ENCODE peak calls at places on chromosome 11, in four cellular contexts. V is SK-N-SH, I is HepG2, M is K562. F is an unnamed sample.

GRCh38 chr11:69308531-69308930 is 14.6 kb downstream of the MYEOV start:
- DNase-seq in V (no peak), I (no peak), M (no peak), F (no peak)

GRCh38 chr11:69357458-69358397 is 63.8 kb downstream of the MYEOV start:
- DNase-seq in V (no peak), I (no peak), M (no peak), F (no peak)

GRCh38 chr11:118004543-118005223 is 18.5 kb downstream of the IL10RA start:
- DNase-seq in V (no peak), I (no peak), M (peak; percentile 54), F (no peak)

GRCh38 chr11:129946256-129946655 is 50.9 kb upstream of the NFRKB start:
- DNase-seq in V (no peak), I (no peak), M (no peak), F (no peak)

GRCh38 chr11:99584822-99585221 is 564.1 kb downstream of the CNTN5 start:
- DNase-seq in V (no peak), I (no peak), M (no peak), F (no peak)

GRCh38 chr11:62689421-62690183 is at the start of gene LRRN4CL:
- DNase-seq in V (peak; percentile 27), I (no peak), M (no peak), F (no peak)

GRCh38 chr11:90204832-90205646 is 17.8 kb downstream of the CHORDC1 start:
- DNase-seq in V (peak; percentile 34), I (peak; percentile 66), M (peak; percentile 41), F (no peak)

GRCh38 chr11:8826901-8827560 is 84.0 kb upstream of the AKIP1 start:
- DNase-seq in V (no peak), I (no peak), M (peak; percentile 30), F (no peak)

GRCh38 chr11:2507212-2507901 is 62.5 kb downstream of the KCNQ1 start:
- DNase-seq in V (no peak), I (no peak), M (peak; percentile 1), F (no peak)

GRCh38 chr11:34558673-34559072 is 45.1 kb upstream of the ELF5 start:
- DNase-seq in V (no peak), I (no peak), M (no peak), F (no peak)

GRCh38 chr11:2302844-2303626 is 1.2 kb downstream of the TSPAN32 start:
- DNase-seq in V (peak; percentile 74), I (no peak), M (peak; percentile 38), F (no peak)

GRCh38 chr11:46383974-46384701 is 2.7 kb downstream of the MDK start:
- DNase-seq in V (no peak), I (no peak), M (peak; percentile 46), F (no peak)

GRCh38 chr11:17558025-17558780 is 11.1 kb downstream of the OTOG start:
- DNase-seq in V (no peak), I (no peak), M (no peak), F (no peak)

GRCh38 chr11:28169816-28170215 is 61.6 kb downstream of the METTL15 start:
- DNase-seq in V (no peak), I (no peak), M (peak; percentile 11), F (no peak)

GRCh38 chr11:68364581-68364980 is 52.2 kb downstream of the LRP5 start:
- DNase-seq in V (no peak), I (no peak), M (no peak), F (no peak)

GRCh38 chr11:36409152-36409713 is 100.8 kb downstream of the TRAF6 start:
- DNase-seq in V (no peak), I (no peak), M (peak; percentile 42), F (no peak)

GRCh38 chr11:34970480-34970879 is 54.1 kb downstream of the PDHX start:
- DNase-seq in V (no peak), I (no peak), M (no peak), F (no peak)

GRCh38 chr11:131609317-131609716 is 238.9 kb downstream of the NTM start:
- DNase-seq in V (no peak), I (no peak), M (no peak), F (no peak)

GRCh38 chr11:34250732-34251639 is 106.8 kb downstream of the ABTB2 start:
- DNase-seq in V (peak; percentile 57), I (no peak), M (no peak), F (no peak)

GRCh38 chr11:18490319-18490718 is 34.7 kb downstream of the LDHAL6A start:
- DNase-seq in V (no peak), I (no peak), M (no peak), F (no peak)

GRCh38 chr11:71334191-71334590 is 81.8 kb upstream of the SHANK2 start:
- DNase-seq in V (no peak), I (no peak), M (no peak), F (no peak)

GRCh38 chr11:15670520-15671070 is 555.9 kb downstream of the INSC start:
- DNase-seq in V (no peak), I (no peak), M (peak; percentile 15), F (no peak)

GRCh38 chr11:122673706-122674105 is 18.2 kb downstream of the UBASH3B start:
- DNase-seq in V (no peak), I (no peak), M (no peak), F (no peak)

GRCh38 chr11:95088946-95089619 is 563 bp upstream of the ENDOD1 start:
- DNase-seq in V (no peak), I (no peak), M (no peak), F (no peak)

GRCh38 chr11:120254788-120255518 is 15.0 kb downstream of the POU2F3 start:
- DNase-seq in V (no peak), I (no peak), M (no peak), F (no peak)

GRCh38 chr11:39209966-39210365 is 2249.5 kb downstream of the LRRC4C start:
- DNase-seq in V (no peak), I (no peak), M (no peak), F (no peak)

GRCh38 chr11:32113200-32113599 is 22.3 kb downstream of the RCN1 start:
- DNase-seq in V (no peak), I (no peak), M (no peak), F (peak; percentile 24)

GRCh38 chr11:57938351-57938750 is 85.3 kb upstream of the OR9Q1 start:
- DNase-seq in V (no peak), I (no peak), M (no peak), F (peak; percentile 18)

GRCh38 chr11:61331636-61332035 is 1.3 kb downstream of the DDB1 start:
- DNase-seq in V (no peak), I (no peak), M (no peak), F (no peak)

GRCh38 chr11:27410301-27410700 is 47.3 kb upstream of the CCDC34 start:
- DNase-seq in V (no peak), I (no peak), M (no peak), F (no peak)

GRCh38 chr11:33531743-33532181 is 168.9 kb downstream of the C11orf91 start:
- DNase-seq in V (no peak), I (no peak), M (no peak), F (no peak)

GRCh38 chr11:65849366-65849765 is 8.6 kb downstream of the CFL1 start:
- DNase-seq in V (peak; percentile 12), I (no peak), M (peak; percentile 10), F (no peak)

GRCh38 chr11:86414032-86414431 is 39.3 kb downstream of the CCDC81 start:
- DNase-seq in V (no peak), I (no peak), M (no peak), F (no peak)

GRCh38 chr11:86418929-86419328 is 44.2 kb downstream of the CCDC81 start:
- DNase-seq in V (no peak), I (no peak), M (no peak), F (peak; percentile 65)

GRCh38 chr11:86418513-86418912 is 43.8 kb downstream of the CCDC81 start:
- DNase-seq in V (no peak), I (no peak), M (no peak), F (no peak)

GRCh38 chr11:86421976-86422770 is 47.5 kb downstream of the CCDC81 start:
- DNase-seq in V (no peak), I (no peak), M (no peak), F (no peak)

GRCh38 chr11:86416494-86416893 is 41.8 kb downstream of the CCDC81 start:
- DNase-seq in V (no peak), I (no peak), M (peak; percentile 32), F (no peak)
- TF ChIP-seq JUND in V (no peak), I (no peak), M (peak; percentile 90), F (no peak)

DNA sequence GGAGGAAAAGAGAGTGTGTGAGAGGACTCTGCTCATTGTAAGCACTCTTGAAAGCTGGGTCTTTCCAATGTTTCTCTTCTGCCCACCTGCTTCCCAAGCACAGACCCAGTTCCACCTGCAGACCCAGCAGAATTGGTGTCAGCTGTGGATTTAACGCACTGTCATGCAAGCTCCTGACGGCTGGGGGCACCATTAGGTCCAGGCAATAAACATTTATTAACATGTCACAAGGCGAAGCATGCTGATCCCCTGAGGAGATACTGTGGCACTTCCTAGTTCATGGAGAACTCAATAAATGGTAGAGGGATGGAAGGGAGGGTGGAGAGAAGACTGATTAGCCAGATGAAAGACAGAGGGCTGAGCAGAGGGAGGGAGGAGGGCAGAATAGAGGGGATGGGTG is 68.3 kb upstream of the TSPAN18 start:
- DNase-seq in V (peak; percentile 68), I (no peak), M (peak; percentile 15), F (no peak)
- TF ChIP-seq JUND in V (no peak), I (no peak), M (no peak), F (no peak)

DNA sequence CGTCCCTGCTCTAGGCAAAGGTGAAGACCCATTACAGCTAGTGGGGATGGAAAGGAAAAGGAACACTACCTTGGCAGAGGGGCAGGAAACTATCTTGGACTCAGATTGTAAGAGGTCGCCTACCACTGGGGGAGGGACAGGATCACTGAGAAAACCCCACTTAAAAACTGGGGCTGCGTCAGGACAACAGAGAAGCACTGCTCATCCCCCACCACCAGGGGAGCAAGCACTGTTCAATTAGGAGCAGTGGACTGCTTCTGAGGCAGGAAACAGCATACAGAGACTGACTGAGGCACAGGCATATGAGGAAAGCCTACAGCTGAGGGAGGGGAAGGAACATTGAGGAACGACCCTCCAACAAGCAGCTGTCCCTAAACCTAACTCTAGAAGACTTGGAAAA is 20.8 kb upstream of the DLAT start:
- DNase-seq in V (peak; percentile 28), I (peak; percentile 15), M (peak; percentile 53), F (peak; percentile 14)
- TF ChIP-seq JUND in V (no peak), I (no peak), M (no peak), F (no peak)

GRCh38 chr11:587546-587945 is 11.3 kb downstream of the PHRF1 start:
- DNase-seq in V (no peak), I (no peak), M (no peak), F (no peak)
- TF ChIP-seq JUND in V (no peak), I (no peak), M (no peak), F (no peak)

GRCh38 chr11:832529-833113 is at the start of gene CD151:
- DNase-seq in V (peak; percentile 88), I (no peak), M (peak; percentile 84), F (peak; percentile 26)
- TF ChIP-seq JUND in V (no peak), I (no peak), M (no peak), F (no peak)

F was measured in T47D.